ENCODE peak calls at places on chromosomes 3 and 15, in ten cellular contexts. V, S, R, T, M, O, J, W, X and Y are unnamed samples.

GRCh38 chr3:129534428-129535027 is 6.1 kb downstream of the RHO start:
- DNase-seq in V (no peak), S (no peak), R (no peak), T (peak), M (peak), O (peak), J (no peak), W (no peak), X (no peak), Y (no peak)

GRCh38 chr3:170531054-170531453 is 54.8 kb downstream of the SLC7A14 start:
- DNase-seq in V (no peak), S (no peak), R (no peak), T (no peak), M (no peak), O (no peak), J (no peak), W (no peak), X (no peak), Y (no peak)

GRCh38 chr15:57379487-57379886 is 3.2 kb downstream of the CGNL1 start:
- DNase-seq in V (no peak), S (no peak), R (no peak), T (no peak), M (no peak), O (peak), J (no peak), W (no peak), X (no peak), Y (no peak)

GRCh38 chr3:32143849-32144757 is 37.7 kb downstream of the GPD1L start:
- DNase-seq in V (no peak), S (peak), R (peak), T (no peak), M (peak), O (peak), J (no peak), W (peak), X (peak), Y (peak)

GRCh38 chr15:77187751-77188464 is 117.0 kb upstream of the TSPAN3 start:
- DNase-seq in V (no peak), S (peak), R (peak), T (no peak), M (peak), O (no peak), J (no peak), W (peak), X (peak), Y (no peak)

GRCh38 chr3:27800261-27800660 is 78.1 kb upstream of the EOMES start:
- DNase-seq in V (no peak), S (no peak), R (no peak), T (no peak), M (no peak), O (no peak), J (no peak), W (peak), X (no peak), Y (no peak)

GRCh38 chr3:52441122-52441771 is 3.7 kb downstream of the SEMA3G start:
- DNase-seq in V (peak), S (no peak), R (no peak), T (peak), M (no peak), O (peak), J (peak), W (no peak), X (no peak), Y (no peak)

GRCh38 chr3:100880845-100881244 is 112.4 kb downstream of the ABI3BP start:
- DNase-seq in V (no peak), S (no peak), R (peak), T (no peak), M (no peak), O (no peak), J (no peak), W (peak), X (no peak), Y (no peak)

GRCh38 chr15:81336568-81336967 is 12.6 kb upstream of the STARD5 start:
- DNase-seq in V (no peak), S (peak), R (peak), T (no peak), M (no peak), O (no peak), J (no peak), W (peak), X (no peak), Y (no peak)

GRCh38 chr15:49842331-49842730 is 221.5 kb downstream of the DTWD1 start:
- DNase-seq in V (no peak), S (no peak), R (no peak), T (no peak), M (no peak), O (no peak), J (no peak), W (no peak), X (no peak), Y (no peak)

GRCh38 chr3:44058022-44058867 is 183.4 kb upstream of the TOPAZ1 start:
- DNase-seq in V (no peak), S (no peak), R (peak), T (peak), M (no peak), O (peak), J (peak), W (peak), X (no peak), Y (peak)

GRCh38 chr3:60384352-60384751 is 866.9 kb downstream of the FHIT start:
- DNase-seq in V (no peak), S (no peak), R (no peak), T (no peak), M (no peak), O (no peak), J (no peak), W (no peak), X (no peak), Y (no peak)

GRCh38 chr3:183914856-183915255 is 30.2 kb upstream of the PARL start:
- DNase-seq in V (no peak), S (no peak), R (no peak), T (peak), M (no peak), O (no peak), J (no peak), W (no peak), X (no peak), Y (no peak)

GRCh38 chr15:63466378-63467192 is 37.8 kb upstream of the USP3 start:
- DNase-seq in V (no peak), S (peak), R (peak), T (peak), M (peak), O (peak), J (no peak), W (peak), X (peak), Y (no peak)

GRCh38 chr3:36457667-36458066 is 77.4 kb downstream of the STAC start:
- DNase-seq in V (no peak), S (no peak), R (no peak), T (no peak), M (no peak), O (no peak), J (no peak), W (no peak), X (peak), Y (no peak)

GRCh38 chr15:70094690-70095311 is 2.9 kb downstream of the TLE3 start:
- DNase-seq in V (no peak), S (peak), R (peak), T (no peak), M (no peak), O (no peak), J (peak), W (no peak), X (no peak), Y (no peak)

GRCh38 chr15:48667701-48668100 is 22.2 kb upstream of the FBN1 start:
- DNase-seq in V (no peak), S (no peak), R (peak), T (no peak), M (no peak), O (no peak), J (no peak), W (peak), X (no peak), Y (no peak)

GRCh38 chr3:193780371-193780770 is 187.4 kb downstream of the OPA1 start:
- DNase-seq in V (no peak), S (no peak), R (no peak), T (no peak), M (no peak), O (no peak), J (no peak), W (peak), X (no peak), Y (no peak)

GRCh38 chr3:127156651-127157050 is 36.3 kb upstream of the PRR23E start:
- DNase-seq in V (no peak), S (no peak), R (no peak), T (no peak), M (no peak), O (no peak), J (no peak), W (no peak), X (no peak), Y (no peak)

GRCh38 chr3:120410541-120410940 is 40.3 kb downstream of the FSTL1 start:
- DNase-seq in V (no peak), S (peak), R (no peak), T (no peak), M (no peak), O (no peak), J (no peak), W (no peak), X (no peak), Y (no peak)

GRCh38 chr3:150232992-150233451 is 175.1 kb upstream of the TSC22D2 start:
- DNase-seq in V (no peak), S (peak), R (peak), T (no peak), M (no peak), O (no peak), J (no peak), W (peak), X (peak), Y (peak)

DNA sequence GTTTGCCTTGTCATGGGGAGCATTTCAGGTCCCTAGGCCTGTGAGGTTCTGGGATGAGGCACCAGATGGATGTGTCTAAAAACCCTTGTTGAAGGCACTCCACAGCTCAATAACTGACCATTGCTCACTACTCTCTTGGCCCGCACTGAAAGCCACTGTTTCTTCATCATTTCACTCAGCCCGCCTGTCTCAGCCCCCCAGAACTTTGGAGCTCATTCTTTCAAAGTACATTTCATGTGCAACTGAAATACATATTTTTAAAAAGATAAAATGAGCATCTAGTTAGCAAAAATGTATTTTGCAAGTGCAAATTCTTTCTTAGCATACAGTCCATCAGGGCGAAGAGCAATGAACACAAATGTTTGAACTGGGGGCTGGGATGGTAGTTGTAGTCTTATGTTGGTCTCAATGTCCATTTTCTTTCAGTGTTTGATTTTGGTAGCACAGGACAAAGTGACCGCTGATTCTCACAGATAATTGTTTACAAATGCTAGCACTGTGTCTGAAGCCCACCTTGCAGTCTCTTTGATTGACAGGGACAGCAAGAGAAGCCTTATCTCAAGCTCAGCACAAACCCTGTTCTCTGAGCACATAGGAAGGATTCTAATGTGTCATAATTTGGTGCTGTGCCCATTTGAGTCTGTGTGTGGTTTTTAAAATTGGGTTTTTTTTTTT is 19.6 kb downstream of the HEMK1 start:
- DNase-seq in V (no peak), S (no peak), R (peak), T (no peak), M (no peak), O (no peak), J (no peak), W (peak), X (no peak), Y (no peak)
- H3K4me3 ChIP-seq in V (no peak), S (no peak), R (no peak), T (no peak), M (no peak), O (no peak), J (no peak), W (no peak), X (no peak), Y (no peak)

GRCh38 chr3:50338989-50339388 is 1.6 kb downstream of the RASSF1 start:
- DNase-seq in V (no peak), S (no peak), R (no peak), T (no peak), M (no peak), O (no peak), J (no peak), W (no peak), X (no peak), Y (no peak)
- H3K4me3 ChIP-seq in V (no peak), S (no peak), R (no peak), T (no peak), M (no peak), O (no peak), J (peak), W (peak), X (no peak), Y (no peak)

DNA sequence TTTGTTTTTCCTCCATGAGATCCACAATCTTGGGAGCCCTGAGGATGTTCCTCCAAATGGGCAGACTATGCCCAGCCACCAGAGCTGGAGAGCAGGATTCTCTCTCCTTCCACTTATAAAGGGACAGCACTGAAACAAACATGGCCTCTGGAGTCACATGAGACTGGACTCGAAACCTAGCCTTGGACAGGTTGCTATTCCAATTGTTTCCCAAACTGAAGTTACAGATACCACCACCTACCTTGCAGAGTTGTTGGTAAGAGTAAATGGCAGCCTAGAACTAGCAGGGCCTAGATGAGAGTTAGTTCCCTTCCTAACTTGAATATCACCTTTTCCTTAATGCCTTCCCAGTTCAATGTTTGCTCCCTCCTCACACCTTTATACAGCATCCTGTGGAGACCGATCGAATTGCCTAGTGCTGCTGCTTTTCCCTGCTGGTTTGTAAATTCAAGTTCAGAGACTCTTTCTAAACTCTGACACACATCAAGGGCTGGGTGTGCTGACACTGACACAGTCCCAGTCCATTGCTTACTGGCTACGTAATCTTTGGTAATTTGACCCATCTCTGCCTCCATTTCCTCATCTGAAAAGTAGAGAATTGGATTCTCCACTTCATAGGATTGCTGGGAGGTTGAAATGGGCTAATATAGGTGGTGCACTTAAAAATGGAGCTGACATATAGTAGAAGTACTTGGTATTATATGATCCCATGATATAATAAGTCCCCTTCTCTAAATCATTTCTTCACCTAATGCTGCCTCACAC is 2.6 kb downstream of the IMP3 start:
- DNase-seq in V (no peak), S (no peak), R (no peak), T (no peak), M (no peak), O (peak), J (peak), W (no peak), X (no peak), Y (no peak)
- H3K4me3 ChIP-seq in V (no peak), S (no peak), R (no peak), T (no peak), M (no peak), O (peak), J (peak), W (no peak), X (no peak), Y (no peak)

GRCh38 chr15:35557012-35557411 is 11.0 kb upstream of the DPH6 start:
- DNase-seq in V (no peak), S (no peak), R (no peak), T (no peak), M (no peak), O (no peak), J (no peak), W (no peak), X (no peak), Y (no peak)

GRCh38 chr15:35550957-35551356 is 5.0 kb upstream of the DPH6 start:
- DNase-seq in V (no peak), S (no peak), R (no peak), T (no peak), M (no peak), O (no peak), J (no peak), W (no peak), X (no peak), Y (no peak)

GRCh38 chr15:35557544-35557943 is 11.6 kb upstream of the DPH6 start:
- DNase-seq in V (no peak), S (no peak), R (peak), T (no peak), M (no peak), O (no peak), J (no peak), W (peak), X (no peak), Y (peak)

GRCh38 chr15:35559683-35560082 is 13.7 kb upstream of the DPH6 start:
- DNase-seq in V (no peak), S (no peak), R (no peak), T (no peak), M (no peak), O (no peak), J (no peak), W (no peak), X (no peak), Y (no peak)

DNA sequence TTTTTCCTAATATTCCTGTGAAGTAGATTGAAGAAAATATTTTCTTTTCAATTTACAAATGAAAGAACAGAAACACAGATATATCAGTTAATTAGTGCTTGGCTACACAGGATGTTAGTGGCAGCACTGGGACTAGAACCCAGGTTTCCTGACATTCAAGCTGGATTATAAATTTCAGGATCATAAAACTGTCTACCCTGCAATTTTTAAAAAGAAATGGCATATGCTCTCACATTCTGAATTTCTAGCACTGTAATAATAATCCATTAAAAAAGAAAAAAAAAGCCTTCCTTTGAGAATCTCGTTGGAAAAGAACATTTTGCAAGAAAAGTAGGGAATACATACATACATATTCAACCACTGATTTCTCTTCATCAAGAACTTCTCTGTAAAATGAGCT is 9.3 kb upstream of the DPH6 start:
- DNase-seq in V (no peak), S (no peak), R (no peak), T (no peak), M (no peak), O (no peak), J (no peak), W (no peak), X (no peak), Y (no peak)
- H3K4me3 ChIP-seq in V (no peak), S (no peak), R (no peak), T (no peak), M (no peak), O (no peak), J (no peak), W (no peak), X (no peak), Y (no peak)

GRCh38 chr3:48594431-48595049 is 589 bp downstream of the COL7A1 start:
- DNase-seq in V (no peak), S (no peak), R (peak), T (peak), M (no peak), O (peak), J (no peak), W (peak), X (no peak), Y (no peak)

GRCh38 chr3:48591886-48592518 is 3.1 kb downstream of the COL7A1 start:
- DNase-seq in V (no peak), S (no peak), R (no peak), T (no peak), M (no peak), O (no peak), J (no peak), W (no peak), X (no peak), Y (no peak)

GRCh38 chr3:48595075-48595525 is at the start of gene COL7A1:
- DNase-seq in V (no peak), S (no peak), R (no peak), T (no peak), M (no peak), O (no peak), J (no peak), W (no peak), X (no peak), Y (no peak)

GRCh38 chr3:48592519-48593087 is 2.5 kb downstream of the COL7A1 start:
- DNase-seq in V (no peak), S (no peak), R (peak), T (no peak), M (no peak), O (no peak), J (no peak), W (peak), X (no peak), Y (no peak)

GRCh38 chr3:48593337-48593736 is 1.8 kb downstream of the COL7A1 start:
- DNase-seq in V (no peak), S (no peak), R (no peak), T (no peak), M (no peak), O (no peak), J (no peak), W (no peak), X (no peak), Y (no peak)
- H3K4me3 ChIP-seq in V (no peak), S (no peak), R (no peak), T (no peak), M (no peak), O (no peak), J (no peak), W (no peak), X (no peak), Y (no peak)